ENCODE peak calls at places on chromosomes 5 and 9, in six cellular contexts. A, X, V, N, U and E are unnamed samples.

GRCh38 chr5:73999306-73999705 is 373.3 kb downstream of the ARHGEF28 start:
- DNase-seq in A (no peak), X (no peak), V (no peak), N (no peak), U (no peak), E (no peak)

GRCh38 chr9:93592389-93593021 is 16.1 kb downstream of the PHF2 start:
- DNase-seq in A (no peak), X (no peak), V (peak; percentile 31), N (no peak), U (peak; percentile 51), E (no peak)

GRCh38 chr5:135020111-135020895 is 13.7 kb downstream of the PITX1 start:
- DNase-seq in A (no peak), X (no peak), V (no peak), N (no peak), U (peak; percentile 28), E (no peak)

GRCh38 chr5:113050606-113051391 is 74.2 kb downstream of the DCP2 start:
- DNase-seq in A (peak; percentile 79), X (peak; percentile 76), V (peak; percentile 93), N (no peak), U (no peak), E (no peak)

GRCh38 chr5:85340790-85341189 is 956.1 kb upstream of the EDIL3 start:
- DNase-seq in A (no peak), X (no peak), V (no peak), N (no peak), U (no peak), E (no peak)

GRCh38 chr5:137954131-137954879 is 65.0 kb downstream of the PKD2L2 start:
- DNase-seq in A (peak; percentile 85), X (peak; percentile 96), V (peak; percentile 96), N (no peak), U (no peak), E (no peak)

GRCh38 chr9:119071636-119072035 is 297.6 kb downstream of the BRINP1 start:
- DNase-seq in A (no peak), X (no peak), V (no peak), N (no peak), U (no peak), E (no peak)

GRCh38 chr5:66306105-66306843 is 162.2 kb downstream of the SREK1 start:
- DNase-seq in A (peak; percentile 62), X (peak; percentile 82), V (peak; percentile 85), N (no peak), U (peak; percentile 79), E (peak; percentile 11)

GRCh38 chr5:16935271-16936149 is 578 bp downstream of the MYO10 start:
- DNase-seq in A (no peak), X (no peak), V (peak; percentile 70), N (no peak), U (peak; percentile 20), E (no peak)

GRCh38 chr5:158880514-158881001 is 219.2 kb downstream of the EBF1 start:
- DNase-seq in A (no peak), X (peak; percentile 16), V (peak; percentile 3), N (no peak), U (no peak), E (no peak)

GRCh38 chr5:126865299-126865698 is 88.4 kb downstream of the LMNB1 start:
- DNase-seq in A (peak; percentile 83), X (peak; percentile 66), V (peak; percentile 88), N (no peak), U (no peak), E (no peak)

GRCh38 chr5:148898413-148899075 is 72.1 kb downstream of the ADRB2 start:
- DNase-seq in A (no peak), X (no peak), V (no peak), N (no peak), U (no peak), E (no peak)